ENCODE peak calls at places on chromosomes 12 and 14, in five cellular contexts. Z, Y, E, I and A are unnamed samples.

GRCh38 chr12:52126050-52126604 is 46.6 kb downstream of the SMIM41 start:
- DNase-seq in I (no peak), Z (no peak), Y (peak), E (no peak), A (no peak)

GRCh38 chr12:26233620-26234019 is 38.2 kb downstream of the SSPN start:
- DNase-seq in Z (no peak), I (no peak), Y (no peak), E (no peak), A (no peak)

GRCh38 chr14:65156568-65157366 is 54.5 kb upstream of the MAX start:
- DNase-seq in Y (no peak), Z (no peak), I (peak), E (no peak), A (no peak)

GRCh38 chr14:20587489-20588154 is at the start of gene RNASE11:
- DNase-seq in I (no peak), Y (no peak), Z (no peak), E (no peak), A (no peak)

GRCh38 chr14:92759300-92759678 is 10.9 kb upstream of the LGMN start:
- DNase-seq in Y (no peak), E (no peak), I (no peak), Z (no peak), A (no peak)

GRCh38 chr14:23054000-23054811 is 3.1 kb downstream of the CDH24 start:
- DNase-seq in Z (peak), Y (no peak), I (no peak), E (no peak), A (no peak)

GRCh38 chr12:63919758-63920157 is 75.3 kb downstream of the SRGAP1 start:
- DNase-seq in E (no peak), I (no peak), Y (no peak), Z (no peak), A (no peak)

GRCh38 chr12:21809100-21809499 is 34.6 kb upstream of the KCNJ8 start:
- DNase-seq in Y (no peak), E (no peak), I (no peak), Z (no peak), A (no peak)

GRCh38 chr12:95848575-95849388 is 10.0 kb upstream of the SNRPF start:
- DNase-seq in I (no peak), Z (no peak), E (no peak), Y (peak), A (no peak)

GRCh38 chr14:72613975-72614319 is 280.0 kb downstream of the DPF3 start:
- DNase-seq in Z (no peak), I (no peak), E (no peak), Y (no peak), A (no peak)